ENCODE peak calls at places on chromosome 14, in ten cellular contexts. H is neural progenitor cell, K is GM13977, I is body of pancreas, G is heart right ventricle, W is fibroblast of mammary gland, O is glutamatergic neuron, D is colonic mucosa, Y is breast epithelium, R is LNCaP clone FGC. F is an unnamed sample.

GRCh38 chr14:99131632-99132271 is 140.2 kb downstream of the BCL11B start:
- DNase-seq in H (no peak), K (no peak), I (no peak), G (no peak), W (no peak), O (no peak), D (no peak), Y (peak; percentile 9), R (no peak), F (no peak)

GRCh38 chr14:74733241-74733640 is 20.3 kb downstream of the FCF1 start:
- DNase-seq in H (no peak), K (no peak), I (no peak), G (no peak), W (no peak), O (no peak), D (no peak), Y (no peak), R (no peak), F (no peak)

GRCh38 chr14:76348898-76349297 is 27.0 kb upstream of the ESRRB start:
- DNase-seq in H (peak; percentile 60), K (no peak), I (no peak), G (peak; percentile 27), W (peak; percentile 72), O (no peak), D (no peak), Y (no peak), R (no peak), F (no peak)

GRCh38 chr14:24597403-24597802 is 12.1 kb downstream of the GZMH start:
- DNase-seq in H (no peak), K (no peak), I (no peak), G (no peak), W (no peak), O (no peak), D (no peak), Y (no peak), R (no peak), F (no peak)

GRCh38 chr14:57057803-57058202 is 210.9 kb downstream of the EXOC5 start:
- DNase-seq in H (no peak), K (peak; percentile 6), I (peak; percentile 93), G (no peak), W (no peak), O (no peak), D (no peak), Y (no peak), R (peak; percentile 8), F (no peak)

GRCh38 chr14:99522457-99522891 is 41.3 kb downstream of the CCNK start:
- DNase-seq in H (peak; percentile 56), K (no peak), I (no peak), G (no peak), W (peak; percentile 60), O (peak; percentile 38), D (no peak), Y (no peak), R (no peak), F (no peak)

GRCh38 chr14:68986926-68987652 is 8.0 kb upstream of the ACTN1 start:
- DNase-seq in H (no peak), K (no peak), I (no peak), G (no peak), W (no peak), O (no peak), D (no peak), Y (no peak), R (no peak), F (no peak)

GRCh38 chr14:75259510-75259855 is 19.1 kb upstream of the FOS start:
- DNase-seq in H (no peak), K (no peak), I (no peak), G (no peak), W (peak; percentile 76), O (no peak), D (no peak), Y (no peak), R (no peak), F (no peak)

GRCh38 chr14:101402936-101403660 is 158.2 kb upstream of the DIO3 start:
- DNase-seq in H (no peak), K (no peak), I (no peak), G (no peak), W (peak; percentile 19), O (no peak), D (no peak), Y (no peak), R (no peak), F (no peak)

GRCh38 chr14:70934502-70935134 is 27.4 kb downstream of the PCNX1 start:
- DNase-seq in H (no peak), K (peak; percentile 39), I (no peak), G (no peak), W (peak; percentile 65), O (no peak), D (no peak), Y (no peak), R (no peak), F (peak; percentile 30)

GRCh38 chr14:74324945-74325361 is 22.2 kb upstream of the ABCD4 start:
- DNase-seq in H (peak; percentile 74), K (peak; percentile 61), I (no peak), G (no peak), W (peak; percentile 53), O (no peak), D (no peak), Y (no peak), R (no peak), F (peak; percentile 52)

GRCh38 chr14:68444449-68445168 is 348.3 kb downstream of the ZFP36L1 start:
- DNase-seq in H (no peak), K (no peak), I (peak; percentile 68), G (peak; percentile 43), W (peak; percentile 70), O (no peak), D (no peak), Y (peak; percentile 80), R (no peak), F (no peak)

DNA sequence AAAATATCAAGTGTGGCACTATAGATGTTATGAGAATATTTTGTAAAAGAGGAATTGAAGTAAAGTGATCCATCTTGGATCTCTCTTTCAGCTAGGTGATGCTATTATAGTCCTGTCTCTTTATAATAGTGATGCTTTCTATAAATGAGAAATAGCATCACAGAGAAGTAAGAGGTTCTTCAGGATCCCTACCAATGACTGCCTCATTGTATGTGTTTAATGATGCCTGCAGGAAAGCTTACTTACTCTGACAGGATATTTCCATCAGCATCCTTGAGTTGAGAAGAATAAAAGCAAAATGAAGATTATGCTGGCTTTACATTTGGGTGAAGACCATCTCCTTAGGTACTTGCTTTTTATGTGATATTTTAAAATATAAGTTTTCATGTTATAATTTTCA is 846.0 kb upstream of the LRFN5 start:
- DNase-seq in H (peak; percentile 10), K (no peak), I (no peak), G (no peak), W (no peak), O (no peak), D (no peak), Y (no peak), R (no peak), F (no peak)
- TF ChIP-seq CTCF in H (no peak), K (no peak), I (no peak), G (no peak), W (no peak), O (no peak), D (no peak), Y (no peak), R (no peak), F (no peak)

GRCh38 chr14:37598973-37599526 is 3.6 kb downstream of the TTC6 start:
- DNase-seq in H (peak; percentile 42), K (no peak), I (no peak), G (no peak), W (no peak), O (no peak), D (no peak), Y (no peak), R (no peak), F (no peak)
- TF ChIP-seq CTCF in H (no peak), K (no peak), I (no peak), G (no peak), W (no peak), O (no peak), D (no peak), Y (no peak), R (no peak), F (no peak)

DNA sequence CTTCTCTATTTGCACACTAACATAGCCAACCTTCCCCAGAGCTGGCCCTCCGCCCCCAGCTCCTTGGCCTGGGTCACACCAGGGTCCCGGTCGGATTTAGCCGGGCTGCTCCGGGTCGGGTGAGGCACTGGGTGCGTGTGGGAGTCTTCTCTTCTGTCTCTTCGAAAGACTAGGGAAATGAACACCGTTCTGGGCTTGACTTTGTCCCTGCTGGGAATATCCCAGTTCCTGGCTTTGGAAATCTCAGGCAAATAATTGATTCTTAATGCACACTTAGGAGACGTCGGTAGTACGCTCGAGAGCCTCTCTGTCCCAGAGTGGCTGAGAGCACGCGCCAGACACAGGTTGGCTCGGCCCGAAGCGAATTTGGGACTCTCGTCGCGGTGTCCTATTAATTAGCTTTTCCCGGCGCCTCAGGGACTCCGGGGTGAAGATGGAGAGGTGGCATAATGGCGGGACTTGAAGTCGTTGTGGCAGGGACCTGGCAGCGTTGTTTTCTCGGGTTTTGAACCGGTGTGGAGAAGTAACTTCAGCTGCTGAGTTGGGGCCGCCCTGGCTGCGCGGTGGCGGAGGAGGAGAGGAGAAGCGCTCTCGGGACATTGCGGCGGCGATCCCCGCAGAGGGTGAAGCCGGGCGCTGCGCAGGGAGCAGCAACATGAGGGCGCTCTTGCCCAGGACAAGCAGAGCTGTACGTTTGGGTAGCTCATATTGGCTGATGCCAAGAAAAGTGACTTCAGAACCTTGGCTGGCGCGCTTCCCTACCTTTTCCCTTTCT is 7.5 kb downstream of the FOXG1 start:
- DNase-seq in H (peak; percentile 92), K (no peak), I (no peak), G (no peak), W (peak; percentile 66), O (peak; percentile 88), D (no peak), Y (no peak), R (no peak), F (no peak)
- TF ChIP-seq CTCF in H (peak; percentile 80), K (peak; percentile 70), I (peak; percentile 20), G (no peak), W (peak; percentile 52), O (peak; percentile 50), D (no peak), Y (no peak), R (peak; percentile 2), F (peak; percentile 29)

DNA sequence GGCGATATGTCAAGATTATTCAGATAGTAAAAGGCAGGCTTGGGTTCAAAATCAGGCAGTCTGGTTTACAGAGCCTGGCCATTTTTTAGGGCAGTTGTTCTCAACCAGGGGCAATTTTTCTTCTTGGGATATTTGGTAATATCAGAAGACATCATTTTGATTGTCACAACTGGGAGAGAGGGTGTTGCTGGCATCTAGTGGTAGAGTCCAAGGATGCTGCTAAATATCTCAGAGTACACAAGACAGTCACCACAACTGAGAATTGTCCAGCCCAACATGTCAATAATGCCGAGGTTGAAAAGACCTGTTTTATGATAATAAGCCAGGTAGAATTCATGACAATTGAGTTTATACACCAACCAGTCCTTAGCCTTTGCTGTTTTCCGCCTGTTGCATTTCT is 733.9 kb downstream of the NRXN3 start:
- DNase-seq in H (no peak), K (no peak), I (no peak), G (no peak), W (no peak), O (no peak), D (no peak), Y (no peak), R (no peak), F (no peak)
- TF ChIP-seq CTCF in H (peak; percentile 26), K (no peak), I (no peak), G (no peak), W (no peak), O (no peak), D (no peak), Y (no peak), R (peak; percentile 49), F (no peak)

DNA sequence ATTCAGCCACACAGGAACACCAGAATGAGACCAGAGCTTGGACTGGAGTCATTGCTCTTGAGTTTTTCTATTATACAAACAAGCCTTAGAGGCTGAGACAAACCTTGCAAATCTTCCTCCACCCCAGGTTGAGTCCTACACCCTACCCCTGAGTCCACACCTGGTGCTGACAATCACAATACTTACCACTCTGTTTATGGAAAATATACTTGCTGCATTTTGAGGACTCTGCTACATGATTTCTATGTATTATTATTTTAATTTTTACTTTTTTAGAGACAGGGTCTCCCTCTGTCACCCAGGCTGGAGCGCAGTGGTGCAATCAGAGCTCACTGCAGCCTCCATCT is 101.4 kb downstream of the EGLN3 start:
- DNase-seq in H (no peak), K (no peak), I (no peak), G (no peak), W (no peak), O (no peak), D (no peak), Y (no peak), R (no peak), F (no peak)
- TF ChIP-seq CTCF in H (no peak), K (no peak), I (no peak), G (no peak), W (no peak), O (peak; percentile 1), D (no peak), Y (no peak), R (no peak), F (no peak)